ENCODE peak calls at places on chromosomes 5 and 9, in ten cellular contexts. K is RCC 7860, A is HEK293T, O is skeletal muscle cell, Y is fibroblast of pulmonary artery, I is Caki2, E is aorta, H is NT2/D1, V is upper lobe of right lung, D is HuH-7.5. F is an unnamed sample.

GRCh38 chr9:116767219-116767618 is 80.1 kb downstream of the TRIM32 start:
- DNase-seq in K (no peak), A (no peak), O (no peak), Y (no peak), I (no peak), E (no peak), H (no peak), V (no peak), D (no peak), F (no peak)

GRCh38 chr9:96156578-96156977 is 145.4 kb downstream of the HSD17B3 start:
- DNase-seq in K (no peak), A (no peak), O (no peak), Y (no peak), I (no peak), E (no peak), H (no peak), V (no peak), D (no peak), F (no peak)

GRCh38 chr9:2085719-2086515 is 70.8 kb downstream of the SMARCA2 start:
- DNase-seq in K (no peak), A (no peak), O (peak), Y (peak), I (no peak), E (no peak), H (no peak), V (no peak), D (no peak), F (no peak)

GRCh38 chr5:139822553-139823425 is 27.2 kb downstream of the PSD2 start:
- DNase-seq in K (no peak), A (no peak), O (no peak), Y (no peak), I (no peak), E (peak), H (no peak), V (peak), D (no peak), F (no peak)

GRCh38 chr5:66642538-66642937 is 46.3 kb downstream of the MAST4 start:
- DNase-seq in K (no peak), A (no peak), O (no peak), Y (no peak), I (no peak), E (no peak), H (no peak), V (no peak), D (no peak), F (no peak)

GRCh38 chr5:154829589-154830218 is 20.7 kb downstream of the FAXDC2 start:
- DNase-seq in K (peak), A (no peak), O (no peak), Y (no peak), I (peak), E (no peak), H (no peak), V (peak), D (no peak), F (no peak)

GRCh38 chr9:94675008-94675841 is 35.9 kb upstream of the FBP1 start:
- DNase-seq in K (no peak), A (no peak), O (peak), Y (peak), I (peak), E (no peak), H (no peak), V (no peak), D (no peak), F (no peak)

GRCh38 chr9:95689669-95690068 is 172.9 kb upstream of the PTCH1 start:
- DNase-seq in K (no peak), A (no peak), O (no peak), Y (no peak), I (no peak), E (no peak), H (no peak), V (no peak), D (no peak), F (no peak)

GRCh38 chr9:6733831-6734230 is 23.9 kb upstream of the KDM4C start:
- DNase-seq in K (no peak), A (no peak), O (no peak), Y (no peak), I (no peak), E (no peak), H (no peak), V (peak), D (no peak), F (no peak)

GRCh38 chr9:115850548-115851304 is 302.9 kb upstream of the PAPPA start:
- DNase-seq in K (no peak), A (no peak), O (peak), Y (peak), I (no peak), E (no peak), H (no peak), V (no peak), D (no peak), F (no peak)

GRCh38 chr5:123717139-123717538 is 205.2 kb downstream of the CSNK1G3 start:
- DNase-seq in K (peak), A (no peak), O (no peak), Y (peak), I (no peak), E (no peak), H (no peak), V (no peak), D (no peak), F (no peak)

GRCh38 chr5:115873392-115873791 is 31.7 kb downstream of the AP3S1 start:
- DNase-seq in K (no peak), A (no peak), O (peak), Y (no peak), I (peak), E (no peak), H (no peak), V (no peak), D (no peak), F (no peak)

GRCh38 chr5:103891151-103891550 is 328.6 kb upstream of the NUDT12 start:
- DNase-seq in K (no peak), A (no peak), O (no peak), Y (no peak), I (no peak), E (no peak), H (no peak), V (no peak), D (no peak), F (no peak)

GRCh38 chr9:130765135-130766030 is 69.7 kb upstream of the ABL1 start:
- DNase-seq in K (no peak), A (no peak), O (no peak), Y (peak), I (no peak), E (no peak), H (no peak), V (no peak), D (no peak), F (no peak)

GRCh38 chr5:17429353-17429752 is 68.7 kb upstream of the TAF11L2 start:
- DNase-seq in K (no peak), A (no peak), O (no peak), Y (no peak), I (no peak), E (no peak), H (no peak), V (no peak), D (no peak), F (no peak)

GRCh38 chr5:90874066-90874465 is 315.5 kb downstream of the ADGRV1 start:
- DNase-seq in K (no peak), A (no peak), O (no peak), Y (no peak), I (no peak), E (no peak), H (no peak), V (no peak), D (no peak), F (no peak)

GRCh38 chr5:174493536-174493935 is 230.8 kb upstream of the MSX2 start:
- DNase-seq in K (no peak), A (no peak), O (no peak), Y (no peak), I (no peak), E (no peak), H (no peak), V (no peak), D (no peak), F (no peak)

GRCh38 chr5:176675676-176676360 is 28.5 kb downstream of the TSPAN17 start:
- DNase-seq in K (peak), A (peak), O (no peak), Y (peak), I (peak), E (no peak), H (peak), V (no peak), D (peak), F (no peak)

GRCh38 chr5:177494356-177495195 is 2.8 kb downstream of the PDLIM7 start:
- DNase-seq in K (peak), A (no peak), O (peak), Y (peak), I (peak), E (peak), H (peak), V (peak), D (no peak), F (no peak)

GRCh38 chr9:97769208-97769607 is 72.1 kb upstream of the XPA start:
- DNase-seq in K (no peak), A (no peak), O (no peak), Y (no peak), I (no peak), E (no peak), H (no peak), V (no peak), D (no peak), F (no peak)

GRCh38 chr9:31040565-31040964 is 1343.9 kb upstream of the ACO1 start:
- DNase-seq in K (no peak), A (no peak), O (no peak), Y (no peak), I (no peak), E (no peak), H (no peak), V (no peak), D (no peak), F (no peak)

GRCh38 chr5:69415584-69415958 is 655 bp downstream of the MARVELD2 start:
- DNase-seq in K (no peak), A (peak), O (no peak), Y (no peak), I (no peak), E (no peak), H (no peak), V (peak), D (peak), F (no peak)

GRCh38 chr9:130537346-130538050 is 41.9 kb upstream of the FUBP3 start:
- DNase-seq in K (no peak), A (no peak), O (no peak), Y (peak), I (no peak), E (no peak), H (no peak), V (no peak), D (no peak), F (no peak)

GRCh38 chr5:133383580-133383939 is 228.8 kb downstream of the FSTL4 start:
- DNase-seq in K (no peak), A (no peak), O (no peak), Y (no peak), I (no peak), E (no peak), H (no peak), V (no peak), D (no peak), F (no peak)

GRCh38 chr5:177389368-177390169 is 5.3 kb downstream of the SLC34A1 start:
- DNase-seq in K (peak), A (no peak), O (peak), Y (peak), I (peak), E (peak), H (no peak), V (no peak), D (no peak), F (peak)

GRCh38 chr5:142982821-142983200 is 212.6 kb downstream of the ARHGAP26 start:
- DNase-seq in K (no peak), A (no peak), O (no peak), Y (no peak), I (no peak), E (no peak), H (no peak), V (no peak), D (no peak), F (no peak)